ENCODE peak calls at places on chromosomes 5 and 9, in six cellular contexts. L, Y, F, R, I and M are unnamed samples. For H3K27me3 and H3K4me1, the result is how much of the 10 kb centered on the place peaks cover.

GRCh38 chr5:133240425-133241091 is 188.7 kb downstream of the HSPA4 start:
- DNase-seq in L (no peak), Y (peak), F (no peak), R (no peak), I (peak), M (no peak)

GRCh38 chr9:122561446-122561845 is 8.5 kb downstream of the OR1N2 start:
- DNase-seq in L (no peak), Y (no peak), F (no peak), R (no peak), I (no peak), M (no peak)

GRCh38 chr5:56506586-56506985 is 273.5 kb upstream of the ANKRD55 start:
- DNase-seq in L (no peak), Y (no peak), F (no peak), R (no peak), I (no peak), M (no peak)

GRCh38 chr5:8756498-8757084 is 789.3 kb downstream of the SEMA5A start:
- DNase-seq in L (no peak), Y (no peak), F (no peak), R (peak), I (no peak), M (no peak)

GRCh38 chr5:168317521-168318147 is 26.2 kb downstream of the WWC1 start:
- DNase-seq in L (no peak), Y (no peak), F (no peak), R (peak), I (no peak), M (no peak)

GRCh38 chr5:120464627-120465280 is 654 bp downstream of the PRR16 start:
- DNase-seq in L (peak), Y (no peak), F (no peak), R (peak), I (peak), M (no peak)

GRCh38 chr5:150320048-150320555 is 17.4 kb upstream of the ARSI start:
- DNase-seq in L (no peak), Y (peak), F (no peak), R (peak), I (peak), M (no peak)

GRCh38 chr5:24643255-24643654 is 1.5 kb downstream of the CDH10 start:
- DNase-seq in L (no peak), Y (no peak), F (no peak), R (no peak), I (no peak), M (no peak)

GRCh38 chr5:68277427-68277826 is 61.9 kb downstream of the PIK3R1 start:
- DNase-seq in L (no peak), Y (no peak), F (no peak), R (no peak), I (no peak), M (no peak)

GRCh38 chr5:152592416-152592815 is 187.3 kb upstream of the NMUR2 start:
- DNase-seq in L (no peak), Y (no peak), F (no peak), R (no peak), I (no peak), M (no peak)

GRCh38 chr5:53607896-53608295 is 47.5 kb downstream of the NDUFS4 start:
- DNase-seq in L (no peak), Y (no peak), F (no peak), R (no peak), I (no peak), M (no peak)

GRCh38 chr5:111756701-111757581 is at the start of gene NREP:
- DNase-seq in L (peak), Y (peak), F (peak), R (peak), I (peak), M (no peak)

GRCh38 chr9:90142580-90142979 is 500.0 kb downstream of the DIRAS2 start:
- DNase-seq in L (no peak), Y (peak), F (no peak), R (peak), I (peak), M (peak)
- H3K4me3 ChIP-seq in L (no peak), Y (no peak), F (no peak), R (no peak), I (no peak), M (no peak)

GRCh38 chr9:35448511-35448910 is 41.4 kb upstream of the RUSC2 start:
- DNase-seq in L (no peak), Y (no peak), F (no peak), R (no peak), I (no peak), M (no peak)

GRCh38 chr9:35446012-35446411 is 43.9 kb upstream of the RUSC2 start:
- DNase-seq in L (no peak), Y (no peak), F (no peak), R (no peak), I (no peak), M (no peak)
- H3K27me3 ChIP-seq in L (under half), Y (under half), F (under half), R (under half), I (under half), M (under half)

GRCh38 chr5:98795243-98795642 is 21.8 kb downstream of the RGMB start:
- DNase-seq in L (no peak), Y (no peak), F (no peak), R (no peak), I (no peak), M (no peak)
- H3K4me1 ChIP-seq in L (under half), Y (under half), F (under half), R (under half), I (under half), M (under half)

GRCh38 chr5:14439087-14439841 is 142.3 kb upstream of the OTULINL start:
- DNase-seq in L (no peak), Y (no peak), F (no peak), R (no peak), I (no peak), M (no peak)
- H3K4me3 ChIP-seq in L (no peak), Y (no peak), F (no peak), R (no peak), I (no peak), M (no peak)